ENCODE peak calls at places on chromosomes 2 and 18, in four cellular contexts. H, T, A and U are unnamed samples.

GRCh38 chr2:9707008-9707407 is 76.2 kb upstream of the YWHAQ start:
- DNase-seq in H (no peak), T (no peak), A (no peak), U (no peak)

GRCh38 chr2:128326296-128326790 is 7.7 kb upstream of the HS6ST1 start:
- DNase-seq in H (peak), T (no peak), A (no peak), U (no peak)

GRCh38 chr2:241091201-241091600 is 10.9 kb downstream of the MTERF4 start:
- DNase-seq in H (no peak), T (no peak), A (no peak), U (no peak)

GRCh38 chr2:109348645-109349554 is 219.9 kb downstream of the SH3RF3 start:
- DNase-seq in H (no peak), T (no peak), A (no peak), U (no peak)

GRCh38 chr2:121066526-121066925 is 218.5 kb downstream of the TFCP2L1 start:
- DNase-seq in H (no peak), T (no peak), A (no peak), U (no peak)

GRCh38 chr18:39178171-39178570 is 1612.6 kb upstream of the CELF4 start:
- DNase-seq in H (no peak), T (no peak), A (no peak), U (no peak)

GRCh38 chr2:181354626-181355025 is 102.6 kb upstream of the ITGA4 start:
- DNase-seq in H (peak), T (no peak), A (peak), U (no peak)

GRCh38 chr18:61201516-61201915 is 131.7 kb upstream of the CDH20 start:
- DNase-seq in H (peak), T (no peak), A (no peak), U (no peak)

GRCh38 chr2:209592106-209592505 is 168.3 kb downstream of the MAP2 start:
- DNase-seq in H (no peak), T (no peak), A (no peak), U (no peak)

GRCh38 chr18:50696929-50697328 is 122.9 kb downstream of the MRO start:
- DNase-seq in H (no peak), T (no peak), A (no peak), U (no peak)

GRCh38 chr2:47490406-47490805 is 87.5 kb downstream of the MSH2 start:
- DNase-seq in H (no peak), T (no peak), A (no peak), U (no peak)